ENCODE peak calls at places on chromosomes 1 and 21, in nine cellular contexts. A is GM20000, X is astrocyte of the cerebellum, F is heart right ventricle, E is GM12864, S is uterus, N is OCI-LY7, Q is B cell, J is HCT116. L is an unnamed sample.
A peak's percentile ranks its signal among the peaks of the same experiment; 100 is the strongest.

GRCh38 chr1:17895986-17896385 is 140.9 kb downstream of the ACTL8 start:
- DNase-seq in J (no peak), Q (no peak), F (no peak), X (no peak), S (no peak), E (no peak), N (no peak), A (no peak), L (no peak)

GRCh38 chr1:7501259-7501560 is 269.9 kb upstream of the VAMP3 start:
- DNase-seq in J (no peak), E (no peak), A (no peak), S (no peak), F (no peak), X (no peak), Q (no peak), N (no peak), L (no peak)

GRCh38 chr1:168098534-168099313 is 38.0 kb downstream of the GPR161 start:
- DNase-seq in F (no peak), X (no peak), N (no peak), A (no peak), J (no peak), E (no peak), S (no peak), Q (no peak), L (no peak)

GRCh38 chr1:213693864-213694263 is 293.9 kb upstream of the PROX1 start:
- DNase-seq in X (no peak), F (no peak), N (no peak), S (no peak), Q (no peak), E (no peak), J (no peak), A (no peak), L (no peak)

GRCh38 chr1:110058591-110058990 is 11.9 kb downstream of the ALX3 start:
- DNase-seq in E (no peak), A (no peak), Q (no peak), X (no peak), S (no peak), F (no peak), N (no peak), J (no peak), L (no peak)

GRCh38 chr1:211518330-211519289 is 26.6 kb upstream of the RD3 start:
- DNase-seq in A (peak; percentile 73), Q (peak; percentile 46), S (no peak), J (no peak), E (peak; percentile 72), F (no peak), X (no peak), N (peak; percentile 68), L (no peak)

GRCh38 chr1:161131721-161132409 is 602 bp downstream of the DEDD start:
- DNase-seq in S (no peak), N (no peak), F (no peak), Q (peak; percentile 18), J (no peak), A (peak; percentile 49), E (no peak), X (no peak), L (peak; percentile 49)

GRCh38 chr1:234216116-234216703 is 157.0 kb upstream of the COA6 start:
- DNase-seq in X (no peak), F (no peak), J (no peak), Q (no peak), N (no peak), A (peak; percentile 50), S (no peak), E (peak; percentile 18), L (no peak)

GRCh38 chr1:41698916-41699860 is 214.7 kb upstream of the EDN2 start:
- DNase-seq in E (peak; percentile 49), A (peak; percentile 69), N (no peak), Q (peak; percentile 49), X (no peak), S (no peak), F (no peak), J (no peak), L (no peak)

GRCh38 chr21:41975391-41976272 is 21.8 kb upstream of the C2CD2 start:
- DNase-seq in Q (no peak), X (no peak), N (no peak), A (no peak), F (no peak), J (no peak), S (no peak), E (no peak), L (no peak)

GRCh38 chr21:32046191-32046590 is 173.4 kb downstream of the HUNK start:
- DNase-seq in S (no peak), A (no peak), X (no peak), Q (no peak), J (no peak), F (no peak), N (no peak), E (no peak), L (no peak)

GRCh38 chr1:202013601-202014000 is 3.2 kb downstream of the ELF3 start:
- DNase-seq in A (no peak), S (no peak), E (no peak), Q (no peak), X (no peak), J (no peak), F (no peak), N (no peak), L (no peak)

GRCh38 chr1:45989249-45989648 is 143.2 kb downstream of the PIK3R3 start:
- DNase-seq in X (no peak), J (no peak), N (no peak), E (no peak), Q (no peak), F (no peak), S (no peak), A (no peak), L (no peak)

GRCh38 chr1:24231701-24232100 is 44.6 kb upstream of the IFNLR1 start:
- DNase-seq in Q (no peak), J (no peak), S (no peak), E (no peak), N (no peak), A (no peak), X (no peak), F (no peak), L (no peak)

GRCh38 chr1:54542120-54542961 is 5.7 kb upstream of the ACOT11 start:
- DNase-seq in X (no peak), Q (peak; percentile 28), S (peak; percentile 74), N (peak; percentile 42), A (peak; percentile 70), E (no peak), F (no peak), J (peak; percentile 61), L (peak; percentile 65)
- TF ChIP-seq CTCF in X (no peak), Q (no peak), S (peak; percentile 23), N (peak; percentile 22), A (no peak), E (no peak), F (peak; percentile 7), J (no peak), L (no peak)

GRCh38 chr1:166975361-166976129 is at the start of gene ILDR2:
- DNase-seq in F (peak; percentile 32), X (peak; percentile 22), A (peak; percentile 87), J (peak; percentile 8), S (peak; percentile 29), E (no peak), N (peak; percentile 68), Q (peak; percentile 73), L (peak; percentile 40)
- TF ChIP-seq CTCF in F (no peak), X (no peak), A (peak; percentile 22), J (no peak), S (peak; percentile 12), E (no peak), N (no peak), Q (no peak), L (no peak)

GRCh38 chr1:57770772-57771171 is 346.9 kb upstream of the DAB1 start:
- DNase-seq in A (no peak), S (no peak), J (no peak), N (peak; percentile 2), Q (peak; percentile 0), F (no peak), E (no peak), X (no peak), L (peak; percentile 3)
- TF ChIP-seq CTCF in A (no peak), S (no peak), J (peak; percentile 31), N (peak; percentile 50), Q (peak; percentile 48), F (peak; percentile 9), E (peak; percentile 45), X (peak; percentile 35), L (peak; percentile 25)

GRCh38 chr1:85307987-85308836 is 31.8 kb upstream of the BCL10 start:
- DNase-seq in A (peak; percentile 72), E (no peak), Q (peak; percentile 81), S (peak; percentile 89), N (peak; percentile 61), F (peak; percentile 89), J (peak; percentile 78), X (peak; percentile 82), L (peak; percentile 93)
- TF ChIP-seq CTCF in A (peak; percentile 87), E (peak; percentile 87), Q (peak; percentile 90), S (peak; percentile 98), N (peak; percentile 85), F (peak; percentile 97), J (peak; percentile 99), X (peak; percentile 98), L (peak; percentile 99)

L was measured in cardiac fibroblast.